ENCODE peak calls at places on chromosome 13, in ten cellular contexts. R is astrocyte of the spinal cord, M is gastrocnemius medialis, W is retinal pigment epithelial cell, I is fibroblast of mammary gland, L is foreskin fibroblast, N is ovary, C is astrocyte, V is heart right ventricle, B is adrenal gland. K is an unnamed sample.

GRCh38 chr13:27650312-27650711 is 28.6 kb downstream of the POLR1D start:
- DNase-seq in B (no peak), V (no peak), I (no peak), W (no peak), M (no peak), R (no peak), L (no peak), N (no peak), C (no peak), K (no peak)

GRCh38 chr13:75479102-75479501 is 2.9 kb downstream of the TBC1D4 start:
- DNase-seq in B (no peak), V (no peak), L (no peak), R (no peak), M (no peak), I (no peak), C (no peak), W (no peak), N (no peak), K (no peak)

GRCh38 chr13:112229992-112230872 is 145.9 kb upstream of the SPACA7 start:
- DNase-seq in I (no peak), W (no peak), N (no peak), C (no peak), V (no peak), B (no peak), M (no peak), L (no peak), R (no peak), K (no peak)

GRCh38 chr13:114119196-114119595 is 13.2 kb downstream of the RASA3 start:
- DNase-seq in C (peak; percentile 93), I (peak; percentile 84), N (no peak), L (peak; percentile 92), B (no peak), V (no peak), W (peak; percentile 68), R (peak; percentile 91), M (no peak), K (peak; percentile 92)

GRCh38 chr13:72104656-72105180 is 237.7 kb upstream of the DACH1 start:
- DNase-seq in L (no peak), R (peak; percentile 16), M (no peak), V (no peak), N (no peak), W (peak; percentile 80), I (no peak), C (peak; percentile 68), B (no peak), K (peak; percentile 35)

GRCh38 chr13:97749174-97749573 is 204.3 kb upstream of the IPO5 start:
- DNase-seq in B (no peak), W (no peak), L (no peak), M (no peak), I (peak; percentile 54), R (no peak), V (no peak), N (no peak), C (peak; percentile 2), K (peak; percentile 39)

GRCh38 chr13:108917581-108917980 is 288.2 kb downstream of the MYO16 start:
- DNase-seq in C (peak; percentile 77), M (no peak), W (peak; percentile 73), I (peak; percentile 82), N (no peak), R (peak; percentile 59), L (peak; percentile 56), V (no peak), B (no peak), K (peak; percentile 49)

GRCh38 chr13:100543872-100544602 is 44.6 kb downstream of the GGACT start:
- DNase-seq in R (peak; percentile 47), C (no peak), B (no peak), W (no peak), N (no peak), V (no peak), L (no peak), M (no peak), I (no peak), K (no peak)

DNA sequence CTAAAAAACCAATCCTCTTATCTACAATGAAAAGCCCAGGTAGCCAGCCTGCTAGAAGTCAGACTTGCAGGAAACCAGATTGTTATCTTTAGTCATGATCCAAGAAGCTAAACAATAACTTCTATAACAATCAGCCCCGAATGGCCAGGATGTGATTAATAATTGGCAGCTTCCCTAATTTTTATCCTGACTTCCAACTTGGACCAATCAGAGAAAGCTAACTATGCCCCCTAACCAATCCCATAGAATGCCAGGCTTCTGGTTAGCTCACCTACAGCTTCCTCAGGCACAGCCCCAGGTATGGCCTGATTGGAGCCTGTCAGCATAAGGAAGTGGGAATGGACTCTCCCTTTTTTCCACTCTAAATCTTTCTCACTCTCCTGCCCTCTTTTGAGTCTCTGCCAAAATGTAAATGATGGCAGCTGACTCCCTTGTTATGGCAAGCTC is 394.9 kb downstream of the DLEU7 start:
- DNase-seq in L (peak; percentile 54), R (no peak), N (no peak), M (no peak), I (no peak), C (no peak), W (no peak), V (no peak), B (no peak), K (no peak)
- H3K4me3 ChIP-seq in L (no peak overlapping the region), R (no peak overlapping the region), N (no peak overlapping the region), M (no peak overlapping the region), I (no peak overlapping the region), C (no peak overlapping the region), W (no peak overlapping the region), V (no peak overlapping the region), B (no peak overlapping the region), K (no peak overlapping the region)

GRCh38 chr13:78136966-78137365 is 218.3 kb upstream of the EDNRB start:
- DNase-seq in W (no peak), C (no peak), L (no peak), V (no peak), R (no peak), I (no peak), M (no peak), N (no peak), B (no peak), K (no peak)

GRCh38 chr13:78133511-78133910 is 214.9 kb upstream of the EDNRB start:
- DNase-seq in V (no peak), W (no peak), B (no peak), C (no peak), M (no peak), R (no peak), L (no peak), N (no peak), I (no peak), K (no peak)

GRCh38 chr13:78138756-78139155 is 220.1 kb upstream of the EDNRB start:
- DNase-seq in M (no peak), B (no peak), L (no peak), C (no peak), V (no peak), N (no peak), R (no peak), W (no peak), I (no peak), K (no peak)

GRCh38 chr13:78139765-78140164 is 221.1 kb upstream of the EDNRB start:
- DNase-seq in V (no peak), B (no peak), C (no peak), M (no peak), R (no peak), L (no peak), N (no peak), W (no peak), I (no peak), K (no peak)

DNA sequence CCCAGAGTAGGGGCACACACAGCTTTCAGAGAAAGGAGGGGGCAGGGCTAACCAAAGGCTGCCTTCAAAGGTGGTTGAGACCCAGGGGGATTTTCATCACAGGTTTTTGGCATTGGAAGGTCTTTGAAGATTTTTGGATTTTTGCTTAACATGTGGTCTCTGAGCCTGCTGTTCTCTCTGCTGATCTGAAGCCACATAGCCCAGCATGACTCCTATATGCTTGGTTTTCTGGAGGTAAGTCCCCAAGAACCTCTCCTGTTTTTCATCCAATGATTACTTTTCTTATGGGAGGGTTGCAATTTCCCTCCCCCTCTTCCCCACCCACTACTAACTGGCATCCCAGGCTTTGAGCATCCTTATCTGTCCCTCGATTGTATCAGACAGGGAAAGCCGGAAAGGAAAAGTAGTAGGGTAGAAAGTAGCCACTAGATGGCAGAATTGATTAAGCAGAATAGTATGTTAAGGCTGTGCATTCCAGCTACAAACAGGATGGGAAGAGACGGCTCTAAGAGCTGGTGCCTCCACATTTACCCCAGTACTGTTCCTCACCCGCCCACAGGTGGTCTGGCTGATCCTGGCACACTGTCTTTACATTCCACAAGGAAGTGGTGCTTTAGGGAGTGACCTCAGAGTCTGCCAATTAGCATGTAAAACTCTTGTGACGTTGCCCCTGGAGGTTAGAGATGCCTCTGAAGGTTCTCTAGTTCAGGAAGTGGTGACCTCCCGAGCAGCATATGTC is 218.9 kb upstream of the EDNRB start:
- DNase-seq in M (no peak), N (no peak), W (peak; percentile 16), I (peak; percentile 74), V (no peak), R (peak; percentile 75), B (no peak), L (peak; percentile 70), C (peak; percentile 48), K (peak; percentile 78)
- TF ChIP-seq CTCF in M (no peak), N (no peak), W (peak; percentile 70), I (peak; percentile 78), V (peak; percentile 76), R (peak; percentile 70), B (peak; percentile 51), L (peak; percentile 75), C (peak; percentile 71), K (peak; percentile 76)

GRCh38 chr13:35891973-35892441 is 239.2 kb downstream of the DCLK1 start:
- DNase-seq in I (peak; percentile 74), C (peak; percentile 52), W (no peak), V (no peak), B (no peak), N (no peak), L (peak; percentile 22), M (no peak), R (peak; percentile 6), K (peak; percentile 15)

GRCh38 chr13:35888327-35888940 is 242.7 kb downstream of the DCLK1 start:
- DNase-seq in C (peak; percentile 58), N (no peak), W (no peak), I (peak; percentile 59), B (no peak), V (no peak), M (no peak), R (no peak), L (no peak), K (peak; percentile 14)

GRCh38 chr13:35892837-35893814 is 238.1 kb downstream of the DCLK1 start:
- DNase-seq in V (no peak), N (no peak), C (no peak), L (no peak), I (no peak), R (no peak), M (no peak), W (no peak), B (no peak), K (no peak)

GRCh38 chr13:35889560-35889959 is 241.6 kb downstream of the DCLK1 start:
- DNase-seq in C (no peak), V (no peak), N (no peak), W (no peak), R (no peak), L (no peak), M (no peak), B (no peak), I (peak; percentile 20), K (no peak)

GRCh38 chr13:35891486-35891885 is 239.7 kb downstream of the DCLK1 start:
- DNase-seq in I (peak; percentile 27), B (no peak), C (no peak), R (no peak), N (no peak), M (no peak), V (no peak), L (no peak), W (no peak), K (no peak)
- H3K4me3 ChIP-seq in I (no peak overlapping the region), B (no peak overlapping the region), C (peak overlapping the region; percentile 18), R (no peak overlapping the region), N (no peak overlapping the region), M (no peak overlapping the region), V (no peak overlapping the region), L (no peak overlapping the region), W (no peak overlapping the region), K (no peak overlapping the region)

GRCh38 chr13:49220035-49220855 is at the start of gene MLNR:
- DNase-seq in I (peak; percentile 33), N (no peak), L (peak; percentile 60), M (no peak), W (no peak), R (no peak), B (no peak), V (peak; percentile 31), C (peak; percentile 17), K (no peak)
- TF ChIP-seq CTCF in I (no peak), N (no peak), L (no peak), M (no peak), W (peak; percentile 26), R (peak; percentile 12), B (no peak), V (no peak), C (no peak), K (no peak)

K was measured in fibroblast of pulmonary artery.